ENCODE peak calls at places on chromosomes 3 and 15, in eight cellular contexts. A, B, X, E, K, G, Q and V are unnamed samples.

GRCh38 chr15:43465105-43465504 is 27.9 kb downstream of the TP53BP1 start:
- DNase-seq in G (no peak), X (no peak), B (no peak), K (no peak), Q (no peak), A (no peak), E (no peak), V (peak; percentile 47)

GRCh38 chr3:45965281-45966052 is 22.2 kb downstream of the CXCR6 start:
- DNase-seq in K (no peak), E (no peak), G (no peak), Q (no peak), B (no peak), A (no peak), X (no peak), V (no peak)

GRCh38 chr15:35000511-35000910 is 12.4 kb upstream of the ZNF770 start:
- DNase-seq in A (no peak), X (no peak), Q (peak; percentile 59), E (no peak), K (peak; percentile 77), G (no peak), B (no peak), V (peak; percentile 20)

GRCh38 chr3:171351676-171352075 is 108.5 kb downstream of the TNIK start:
- DNase-seq in E (no peak), K (peak; percentile 46), Q (no peak), B (no peak), A (peak; percentile 52), G (no peak), X (no peak), V (peak; percentile 7)

GRCh38 chr3:16538505-16538904 is 25.0 kb upstream of the RFTN1 start:
- DNase-seq in Q (no peak), X (no peak), E (no peak), K (no peak), B (no peak), A (no peak), G (no peak), V (no peak)

GRCh38 chr15:72197460-72198409 is at the start of gene GRAMD2A:
- DNase-seq in X (no peak), K (no peak), A (no peak), G (no peak), Q (no peak), E (no peak), B (peak; percentile 22), V (no peak)

GRCh38 chr3:37787027-37787868 is 74.4 kb upstream of the CTDSPL start:
- DNase-seq in A (no peak), X (no peak), B (no peak), G (no peak), Q (no peak), K (no peak), E (no peak), V (no peak)

GRCh38 chr3:141410861-141411771 is 42.8 kb downstream of the ZBTB38 start:
- DNase-seq in Q (no peak), B (peak; percentile 48), E (no peak), A (peak; percentile 79), G (no peak), X (no peak), K (no peak), V (no peak)

GRCh38 chr15:79811406-79812405 is 85.1 kb downstream of the MTHFS start:
- DNase-seq in A (no peak), K (no peak), B (peak; percentile 93), E (no peak), G (peak; percentile 83), X (peak; percentile 80), Q (no peak), V (no peak)

GRCh38 chr3:171328419-171329082 is 131.7 kb downstream of the TNIK start:
- DNase-seq in X (no peak), K (no peak), B (no peak), A (no peak), E (no peak), Q (no peak), G (no peak), V (peak; percentile 74)

GRCh38 chr3:114550155-114550554 is 256.3 kb downstream of the TIGIT start:
- DNase-seq in A (no peak), B (no peak), E (no peak), Q (no peak), X (no peak), K (no peak), G (no peak), V (no peak)

DNA sequence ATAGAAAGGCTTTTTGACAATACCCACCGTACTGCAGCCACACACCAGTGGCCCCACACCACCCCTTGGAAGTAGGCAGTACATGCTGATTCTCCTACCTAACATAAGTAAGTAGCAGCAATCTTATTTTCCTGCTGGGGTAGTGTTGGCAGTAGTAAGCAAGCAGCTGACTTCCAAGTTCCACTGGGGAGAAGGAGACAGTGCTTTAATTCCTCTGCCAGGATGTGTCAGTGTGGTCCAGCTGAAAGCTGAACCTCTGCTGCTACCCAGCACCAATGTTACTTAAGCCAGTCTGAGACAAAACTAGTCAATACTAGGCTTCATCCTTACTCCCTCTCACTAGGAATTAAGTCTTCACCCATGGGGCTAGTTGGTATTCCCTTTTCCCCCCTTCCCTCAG is 74.7 kb downstream of the DZIP3 start:
- DNase-seq in G (no peak), A (no peak), K (no peak), B (no peak), Q (no peak), X (no peak), E (no peak), V (no peak)
- TF ChIP-seq POLR2A in G (no peak), A (no peak), K (no peak), B (no peak), Q (no peak), X (no peak), E (no peak), V (no peak)

GRCh38 chr3:3179407-3180094 is at the start of gene CRBN:
- DNase-seq in A (peak; percentile 91), B (peak; percentile 95), K (peak; percentile 74), E (peak; percentile 27), Q (peak; percentile 88), G (peak; percentile 83), X (peak; percentile 94), V (peak; percentile 91)
- TF ChIP-seq POLR2A in A (peak; percentile 75), B (no peak), K (peak; percentile 55), E (peak; percentile 65), Q (peak; percentile 69), G (peak; percentile 38), X (peak; percentile 66), V (peak; percentile 87)

GRCh38 chr3:186097663-186098451 is 11.0 kb downstream of the ETV5 start:
- DNase-seq in Q (peak; percentile 75), A (peak; percentile 96), X (peak; percentile 70), K (no peak), B (peak; percentile 80), G (no peak), E (no peak), V (peak; percentile 63)
- TF ChIP-seq POLR2A in Q (no peak), A (no peak), X (no peak), K (no peak), B (no peak), G (no peak), E (no peak), V (no peak)

DNA sequence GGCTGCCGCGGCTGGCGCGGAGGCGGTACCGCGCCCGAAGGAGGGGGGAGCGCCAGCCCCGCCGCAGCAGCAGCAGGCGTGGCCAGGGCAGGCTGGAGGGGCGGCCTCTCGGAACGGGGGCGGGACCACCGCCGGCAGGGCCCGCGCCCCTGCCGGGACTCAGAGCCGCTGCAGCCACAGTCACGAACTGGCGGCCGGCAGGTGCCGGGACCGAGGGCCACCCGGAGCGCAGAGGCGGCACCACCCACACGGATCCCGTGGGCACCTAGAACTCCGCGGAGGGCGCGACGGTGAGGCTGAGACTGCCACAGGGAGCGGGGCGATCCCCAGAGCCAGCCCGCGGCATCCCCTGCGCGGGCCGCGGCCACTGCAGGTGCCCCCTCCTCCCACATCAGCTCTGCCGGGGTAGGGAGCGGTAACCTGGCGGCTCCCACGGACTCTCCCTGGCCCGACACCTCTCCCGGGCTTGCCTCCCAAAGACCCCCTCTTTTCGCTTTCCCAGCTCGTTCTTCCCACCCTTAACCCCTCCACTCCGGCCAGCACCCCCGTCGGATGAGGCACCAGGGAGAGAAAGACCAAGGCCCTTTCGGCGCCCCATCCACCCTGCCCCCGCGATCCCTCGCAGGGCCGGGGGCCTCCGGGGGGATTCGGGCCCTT is at the start of gene VWA5B2:
- DNase-seq in X (no peak), A (peak; percentile 60), G (no peak), Q (peak; percentile 80), E (no peak), B (peak; percentile 77), K (peak; percentile 99), V (peak; percentile 75)
- TF ChIP-seq POLR2A in X (no peak), A (no peak), G (no peak), Q (no peak), E (no peak), B (no peak), K (no peak), V (no peak)

GRCh38 chr15:75369897-75370581 is 1.6 kb upstream of the MAN2C1 start:
- DNase-seq in Q (no peak), X (no peak), E (no peak), K (no peak), A (no peak), G (no peak), B (no peak), V (no peak)

GRCh38 chr15:75368689-75369239 is 357 bp upstream of the MAN2C1 start:
- DNase-seq in K (no peak), X (no peak), G (no peak), A (no peak), Q (no peak), B (no peak), E (no peak), V (peak; percentile 62)

GRCh38 chr15:75366163-75366562 is 2.2 kb downstream of the MAN2C1 start:
- DNase-seq in X (no peak), K (no peak), G (no peak), B (no peak), Q (no peak), E (no peak), A (no peak), V (no peak)

GRCh38 chr15:75367406-75367912 is 948 bp downstream of the MAN2C1 start:
- DNase-seq in K (no peak), E (no peak), X (no peak), Q (no peak), A (no peak), B (no peak), G (no peak), V (no peak)

DNA sequence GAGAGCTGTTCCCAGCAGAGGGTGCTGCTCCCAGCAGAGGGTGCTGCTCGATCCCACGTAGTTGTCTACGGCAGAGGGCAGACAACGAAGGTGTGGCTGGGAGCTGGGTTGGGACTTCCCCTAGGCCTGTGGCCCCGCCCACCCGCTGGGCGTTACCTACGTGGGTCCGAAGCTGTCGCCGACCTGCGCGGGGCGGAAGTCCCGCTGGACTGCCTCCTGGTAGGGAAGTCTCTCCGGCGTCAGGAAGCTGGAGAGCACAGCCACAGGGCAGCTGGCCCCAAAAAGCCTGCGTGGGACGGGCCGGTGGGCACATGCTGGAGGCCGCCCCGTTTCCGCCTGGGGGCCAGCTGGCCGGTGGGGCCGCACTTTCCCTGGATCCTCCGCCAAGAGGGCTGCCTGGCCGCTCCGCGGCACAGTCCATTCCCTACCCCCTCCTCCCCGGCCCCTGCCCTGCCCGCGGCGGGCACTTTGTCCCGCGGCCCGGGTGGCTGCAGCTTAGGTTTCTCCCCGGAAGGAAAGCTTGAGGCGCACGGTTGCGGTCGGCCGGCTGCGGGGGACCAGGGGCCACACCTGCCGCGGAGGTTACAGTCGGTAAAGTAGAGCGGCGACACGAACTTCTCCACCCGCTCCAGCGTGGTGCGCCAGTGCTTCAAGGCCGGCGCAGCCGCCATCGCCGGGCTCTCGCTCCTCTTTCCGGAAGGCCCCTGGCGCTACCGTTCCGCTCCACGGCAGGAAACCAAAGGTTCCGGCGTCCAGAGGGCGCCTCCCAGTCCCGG is at the start of gene MAN2C1:
- DNase-seq in K (peak; percentile 83), X (peak; percentile 99), B (peak; percentile 98), A (peak; percentile 93), Q (peak; percentile 98), G (peak; percentile 96), E (peak; percentile 67), V (peak; percentile 96)
- TF ChIP-seq POLR2A in K (peak; percentile 93), X (peak; percentile 97), B (no peak), A (peak; percentile 93), Q (peak; percentile 98), G (no peak), E (peak; percentile 83), V (peak; percentile 94)